ENCODE peak calls at places on chromosome 1, in seven cellular contexts. B, S, Z, U, M, R and Q are unnamed samples.

GRCh38 chr1:10706514-10706913 is 89.9 kb downstream of the CASZ1 start:
- DNase-seq in B (no peak), S (no peak), Z (no peak), U (no peak), M (no peak), R (no peak), Q (no peak)

GRCh38 chr1:89295187-89295586 is 22.5 kb upstream of the GBP5 start:
- DNase-seq in B (no peak), S (no peak), Z (no peak), U (no peak), M (no peak), R (no peak), Q (no peak)

GRCh38 chr1:77121503-77121902 is 97.7 kb downstream of the PIGK start:
- DNase-seq in B (no peak), S (no peak), Z (no peak), U (no peak), M (no peak), R (no peak), Q (no peak)

GRCh38 chr1:213281610-213282316 is 230.7 kb downstream of the RPS6KC1 start:
- DNase-seq in B (no peak), S (no peak), Z (no peak), U (no peak), M (no peak), R (no peak), Q (no peak)

GRCh38 chr1:45971922-45972321 is 160.5 kb downstream of the PIK3R3 start:
- DNase-seq in B (no peak), S (no peak), Z (no peak), U (no peak), M (no peak), R (no peak), Q (no peak)

GRCh38 chr1:7538849-7539771 is 232.0 kb upstream of the VAMP3 start:
- DNase-seq in B (no peak), S (peak; percentile 2), Z (no peak), U (no peak), M (no peak), R (no peak), Q (no peak)

GRCh38 chr1:92277105-92277504 is 21.7 kb downstream of the GLMN start:
- DNase-seq in B (peak; percentile 55), S (no peak), Z (no peak), U (no peak), M (no peak), R (peak; percentile 40), Q (no peak)

GRCh38 chr1:26114165-26114927 is 2.7 kb downstream of the PDIK1L start:
- DNase-seq in B (no peak), S (no peak), Z (no peak), U (no peak), M (no peak), R (no peak), Q (no peak)

GRCh38 chr1:221840511-221841243 is 98.8 kb upstream of the DUSP10 start:
- DNase-seq in B (peak; percentile 88), S (no peak), Z (no peak), U (no peak), M (no peak), R (peak; percentile 58), Q (no peak)

GRCh38 chr1:53470155-53470554 is 11.0 kb downstream of the DMRTB1 start:
- DNase-seq in B (peak; percentile 66), S (peak; percentile 77), Z (no peak), U (peak; percentile 94), M (peak; percentile 32), R (peak; percentile 72), Q (peak; percentile 29)

GRCh38 chr1:178151831-178152230 is 57.9 kb downstream of the RASAL2 start:
- DNase-seq in B (peak; percentile 46), S (no peak), Z (no peak), U (no peak), M (no peak), R (no peak), Q (no peak)

GRCh38 chr1:68217060-68217554 is 15.2 kb downstream of the WLS start:
- DNase-seq in B (no peak), S (no peak), Z (no peak), U (no peak), M (no peak), R (no peak), Q (no peak)
- TF ChIP-seq CTCF in B (no peak), S (no peak), Z (no peak), U (no peak), M (no peak), R (no peak), Q (no peak)

DNA sequence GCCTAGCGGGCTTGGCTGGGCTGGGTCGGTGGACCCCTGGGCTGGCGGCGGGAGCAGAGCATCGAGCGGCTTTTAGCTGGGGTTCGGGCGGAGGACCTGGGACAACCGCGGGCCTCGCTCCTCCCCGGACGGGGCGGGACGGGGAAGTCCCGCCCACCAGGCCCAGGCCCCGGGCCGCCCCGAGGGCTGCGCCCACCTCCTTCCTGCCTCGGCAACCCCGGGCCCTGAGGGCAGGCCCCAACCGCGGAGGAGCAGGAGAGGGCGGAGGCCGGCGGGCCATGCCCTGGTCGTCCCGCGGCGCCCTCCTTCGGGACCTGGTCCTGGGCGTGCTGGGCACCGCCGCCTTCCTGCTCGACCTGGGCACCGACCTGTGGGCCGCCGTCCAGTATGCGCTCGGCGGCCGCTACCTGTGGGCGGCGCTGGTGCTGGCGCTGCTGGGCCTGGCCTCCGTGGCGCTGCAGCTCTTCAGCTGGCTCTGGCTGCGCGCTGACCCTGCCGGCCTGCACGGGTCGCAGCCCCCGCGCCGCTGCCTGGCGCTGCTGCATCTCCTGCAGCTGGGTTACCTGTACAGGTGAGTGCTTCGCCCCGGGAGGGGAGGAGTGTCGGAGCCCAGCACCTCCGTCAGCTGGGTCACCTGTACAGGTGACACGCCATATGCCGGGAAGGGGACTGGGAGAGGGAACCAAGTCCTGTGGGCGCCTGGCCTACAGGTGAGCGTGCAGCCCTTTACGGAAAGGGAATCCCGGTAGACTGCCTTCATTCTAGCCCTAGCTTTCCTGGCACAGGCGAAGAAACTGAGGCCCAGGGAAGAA is at the start of gene XKR8:
- DNase-seq in B (peak; percentile 62), S (peak; percentile 93), Z (peak; percentile 85), U (peak; percentile 87), M (peak; percentile 49), R (peak; percentile 64), Q (peak; percentile 98)
- TF ChIP-seq CTCF in B (no peak), S (peak; percentile 51), Z (no peak), U (peak; percentile 32), M (peak; percentile 41), R (peak; percentile 21), Q (peak; percentile 63)

GRCh38 chr1:66360285-66360724 is 173.6 kb upstream of the SGIP1 start:
- DNase-seq in B (peak; percentile 39), S (no peak), Z (peak; percentile 22), U (peak; percentile 8), M (no peak), R (no peak), Q (no peak)
- TF ChIP-seq CTCF in B (peak; percentile 10), S (no peak), Z (peak; percentile 79), U (no peak), M (no peak), R (peak; percentile 7), Q (peak; percentile 30)

GRCh38 chr1:205588691-205589445 is 42.9 kb downstream of the ELK4 start:
- DNase-seq in B (peak; percentile 51), S (peak; percentile 73), Z (peak; percentile 45), U (peak; percentile 71), M (no peak), R (peak; percentile 52), Q (no peak)
- TF ChIP-seq CTCF in B (peak; percentile 64), S (no peak), Z (peak; percentile 28), U (peak; percentile 83), M (peak; percentile 18), R (peak; percentile 51), Q (peak; percentile 45)

DNA sequence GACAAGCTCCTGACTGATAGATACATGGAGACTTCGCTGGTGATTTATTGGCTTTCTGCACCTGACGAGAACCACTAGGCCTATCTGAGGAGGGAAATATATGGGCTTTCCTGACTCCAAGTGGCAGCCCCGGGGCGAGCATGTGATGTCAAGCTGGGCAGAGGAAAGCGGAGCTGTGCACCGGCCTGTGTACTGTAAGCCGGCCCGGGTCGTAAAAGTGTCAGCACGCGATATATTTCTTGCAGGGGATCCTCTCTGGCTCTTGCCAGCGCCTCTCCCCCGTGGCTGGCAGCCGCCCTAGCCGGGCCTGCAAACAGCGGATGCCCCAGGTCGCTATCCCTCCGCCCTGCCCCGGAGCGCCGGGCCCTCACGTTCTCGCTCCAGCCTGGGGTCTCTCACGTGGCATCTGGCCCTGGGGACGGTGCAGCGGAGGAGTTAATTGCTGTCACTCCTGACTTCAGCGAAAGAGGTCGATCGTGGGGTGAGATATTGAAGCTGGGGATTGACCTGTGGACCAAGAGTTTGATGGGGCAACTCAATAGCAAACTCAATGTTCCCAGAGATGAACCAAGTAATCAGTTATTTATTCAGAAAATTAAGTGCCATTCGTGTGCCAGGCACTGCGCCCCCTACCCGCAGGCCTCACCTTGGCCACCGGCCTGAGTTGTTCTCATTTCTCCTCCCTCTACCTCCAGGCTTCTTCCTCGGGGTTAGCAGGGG is 41.0 kb upstream of the HAO2 start:
- DNase-seq in B (no peak), S (peak; percentile 48), Z (peak; percentile 42), U (no peak), M (no peak), R (peak; percentile 56), Q (peak; percentile 52)
- TF ChIP-seq CTCF in B (peak; percentile 2), S (no peak), Z (peak; percentile 59), U (peak; percentile 46), M (peak; percentile 25), R (peak; percentile 21), Q (peak; percentile 47)

GRCh38 chr1:231099311-231099710 is 59.3 kb upstream of the FAM89A start:
- DNase-seq in B (no peak), S (no peak), Z (no peak), U (no peak), M (no peak), R (no peak), Q (no peak)
- TF ChIP-seq CTCF in B (no peak), S (no peak), Z (no peak), U (no peak), M (no peak), R (no peak), Q (no peak)

DNA sequence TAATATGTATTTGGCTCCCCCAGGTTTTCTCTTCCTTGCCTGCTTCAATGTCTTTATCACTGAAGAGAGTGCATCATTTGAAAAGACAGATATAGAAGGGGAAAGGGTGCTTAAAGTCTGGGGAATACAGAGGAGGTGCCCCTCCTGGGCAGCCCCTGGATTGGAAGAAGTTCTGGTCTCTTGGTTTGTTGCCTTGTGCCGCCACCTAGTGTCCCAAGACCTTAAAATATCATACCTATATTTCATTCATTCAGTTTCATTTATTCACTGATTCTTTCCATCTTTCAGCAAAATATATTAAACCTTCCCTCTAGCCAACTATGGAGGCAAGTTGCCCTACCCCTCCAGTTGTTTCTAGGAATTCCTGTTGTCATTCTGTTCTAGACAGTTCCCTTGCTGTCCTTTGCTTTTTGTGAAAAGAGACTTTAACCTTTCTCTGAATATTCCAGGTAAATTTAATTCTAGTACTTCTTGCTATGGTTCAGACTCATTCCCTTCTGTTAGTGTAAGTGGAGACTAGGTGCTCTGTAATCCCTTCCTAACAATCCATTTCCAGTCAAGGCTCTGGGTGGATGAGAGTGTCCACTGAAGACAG is 56.1 kb downstream of the MEF2D start:
- DNase-seq in B (peak; percentile 48), S (no peak), Z (peak; percentile 77), U (no peak), M (no peak), R (no peak), Q (peak; percentile 52)
- TF ChIP-seq CTCF in B (peak; percentile 36), S (no peak), Z (peak; percentile 85), U (peak; percentile 74), M (no peak), R (peak; percentile 31), Q (peak; percentile 41)